ENCODE peak calls at places on chromosomes 12 and 14, in ten cellular contexts. C is adrenal gland, Z is fibroblast of the aortic adventitia, U is GM06990, P is body of pancreas, I is HL-60, M is A549, K is esophagus squamous epithelium, R is IMR-90, T is brain microvascular endothelial cell. N is an unnamed sample.

GRCh38 chr14:69674546-69675245 is 63.3 kb downstream of the SUSD6 start:
- DNase-seq in C (no peak), Z (no peak), U (no peak), P (no peak), I (no peak), M (no peak), K (no peak), R (no peak), T (no peak), N (peak; percentile 11)

GRCh38 chr12:50862316-50862715 is 19.6 kb downstream of the TMPRSS12 start:
- DNase-seq in C (no peak), Z (peak; percentile 84), U (no peak), P (no peak), I (no peak), M (peak; percentile 64), K (no peak), R (peak; percentile 77), T (peak; percentile 16), N (peak; percentile 46)

GRCh38 chr14:37329189-37330001 is 131.7 kb downstream of the MIPOL1 start:
- DNase-seq in C (no peak), Z (no peak), U (no peak), P (no peak), I (no peak), M (peak; percentile 45), K (no peak), R (no peak), T (no peak), N (no peak)

GRCh38 chr12:132615579-132616066 is 3.0 kb upstream of the P2RX2 start:
- DNase-seq in C (no peak), Z (no peak), U (no peak), P (no peak), I (no peak), M (no peak), K (no peak), R (no peak), T (no peak), N (no peak)

GRCh38 chr14:99190696-99191662 is 81.0 kb downstream of the BCL11B start:
- DNase-seq in C (no peak), Z (no peak), U (no peak), P (no peak), I (no peak), M (no peak), K (no peak), R (no peak), T (no peak), N (no peak)

GRCh38 chr12:126726481-126727217 is 1540.3 kb upstream of the TMEM132C start:
- DNase-seq in C (no peak), Z (no peak), U (no peak), P (no peak), I (no peak), M (no peak), K (no peak), R (no peak), T (no peak), N (no peak)

GRCh38 chr14:57060276-57060956 is 208.3 kb downstream of the EXOC5 start:
- DNase-seq in C (no peak), Z (no peak), U (peak; percentile 35), P (peak; percentile 68), I (no peak), M (no peak), K (no peak), R (no peak), T (no peak), N (no peak)

GRCh38 chr12:56337753-56338221 is 897 bp upstream of the IL23A start:
- DNase-seq in C (no peak), Z (no peak), U (no peak), P (no peak), I (peak; percentile 73), M (no peak), K (no peak), R (no peak), T (no peak), N (no peak)

GRCh38 chr12:19382111-19382526 is 57.2 kb upstream of the AEBP2 start:
- DNase-seq in C (no peak), Z (peak; percentile 85), U (peak; percentile 30), P (no peak), I (no peak), M (peak; percentile 88), K (no peak), R (peak; percentile 93), T (peak; percentile 92), N (peak; percentile 89)

GRCh38 chr12:54419088-54419887 is at the start of gene ITGA5:
- DNase-seq in C (peak; percentile 83), Z (peak; percentile 65), U (no peak), P (peak; percentile 84), I (peak; percentile 77), M (peak; percentile 53), K (no peak), R (peak; percentile 69), T (peak; percentile 53), N (peak; percentile 71)

GRCh38 chr12:71439362-71439612 is 311 bp upstream of the LGR5 start:
- DNase-seq in C (no peak), Z (no peak), U (no peak), P (no peak), I (no peak), M (no peak), K (no peak), R (no peak), T (no peak), N (no peak)

GRCh38 chr12:108240027-108240785 is 98.9 kb downstream of the CMKLR1 start:
- DNase-seq in C (no peak), Z (no peak), U (no peak), P (no peak), I (no peak), M (no peak), K (no peak), R (no peak), T (no peak), N (no peak)

GRCh38 chr14:99327458-99328250 is 55.7 kb upstream of the BCL11B start:
- DNase-seq in C (no peak), Z (no peak), U (no peak), P (no peak), I (no peak), M (no peak), K (no peak), R (no peak), T (no peak), N (no peak)

GRCh38 chr12:1974812-1975211 is 29.4 kb downstream of the DCP1B start:
- DNase-seq in C (no peak), Z (peak; percentile 23), U (no peak), P (no peak), I (no peak), M (no peak), K (no peak), R (no peak), T (no peak), N (no peak)

GRCh38 chr12:92339198-92339821 is 193.7 kb upstream of the BTG1 start:
- DNase-seq in C (no peak), Z (no peak), U (no peak), P (no peak), I (no peak), M (no peak), K (no peak), R (no peak), T (no peak), N (no peak)

GRCh38 chr12:92334552-92334951 is 188.9 kb upstream of the BTG1 start:
- DNase-seq in C (no peak), Z (no peak), U (no peak), P (no peak), I (no peak), M (no peak), K (no peak), R (no peak), T (no peak), N (no peak)

GRCh38 chr12:92338102-92338501 is 192.5 kb upstream of the BTG1 start:
- DNase-seq in C (no peak), Z (no peak), U (no peak), P (no peak), I (no peak), M (no peak), K (no peak), R (no peak), T (no peak), N (no peak)

GRCh38 chr12:92338671-92339070 is 193.0 kb upstream of the BTG1 start:
- DNase-seq in C (no peak), Z (peak; percentile 53), U (no peak), P (no peak), I (no peak), M (no peak), K (no peak), R (no peak), T (no peak), N (no peak)

DNA sequence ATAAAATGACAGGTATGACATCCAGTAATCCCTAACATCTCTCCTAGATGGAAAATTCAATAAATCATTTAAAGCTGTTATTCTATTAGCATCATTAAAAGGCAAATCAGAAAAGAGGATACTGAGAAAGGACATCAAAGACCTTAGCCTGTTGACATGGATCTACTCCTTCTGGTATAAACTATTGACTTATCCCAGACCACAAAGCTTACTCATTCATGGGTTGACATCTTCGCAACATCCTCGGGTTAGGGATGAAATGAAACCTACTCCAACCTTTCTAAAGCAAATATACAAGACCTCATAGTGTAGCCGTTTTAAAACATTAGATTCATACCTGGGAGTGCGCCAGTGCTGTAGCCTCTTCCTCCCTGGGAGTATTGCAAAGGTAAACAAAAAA is 191.5 kb upstream of the BTG1 start:
- DNase-seq in C (no peak), Z (no peak), U (no peak), P (no peak), I (no peak), M (no peak), K (no peak), R (peak; percentile 26), T (no peak), N (no peak)
- H3K4me3 ChIP-seq in C (no peak overlapping the region), Z (no peak overlapping the region), U (no peak overlapping the region), P (no peak overlapping the region), I (no peak overlapping the region), M (no peak overlapping the region), K (no peak overlapping the region), R (no peak overlapping the region), T (no peak overlapping the region), N (no peak overlapping the region)

GRCh38 chr12:96698965-96699364 is 208.1 kb upstream of the NEDD1 start:
- DNase-seq in C (no peak), Z (no peak), U (no peak), P (no peak), I (no peak), M (peak; percentile 72), K (no peak), R (no peak), T (no peak), N (no peak)

GRCh38 chr12:96698521-96698920 is 208.5 kb upstream of the NEDD1 start:
- DNase-seq in C (no peak), Z (peak; percentile 30), U (no peak), P (no peak), I (no peak), M (peak; percentile 44), K (no peak), R (no peak), T (no peak), N (no peak)
- TF ChIP-seq CTCF in C (no peak), Z (peak; percentile 39), U (no peak), P (no peak), I (no peak), M (peak; percentile 29), K (no peak), R (peak; percentile 17), T (peak; percentile 25), N (no peak)

GRCh38 chr14:103138483-103139370 is 15.5 kb downstream of the TNFAIP2 start:
- DNase-seq in C (no peak), Z (no peak), U (no peak), P (no peak), I (no peak), M (no peak), K (no peak), R (no peak), T (no peak), N (no peak)
- H3K4me3 ChIP-seq in C (no peak overlapping the region), Z (no peak overlapping the region), U (no peak overlapping the region), P (no peak overlapping the region), I (no peak overlapping the region), M (no peak overlapping the region), K (peak overlapping the region; percentile 33), R (no peak overlapping the region), T (no peak overlapping the region), N (no peak overlapping the region)

GRCh38 chr12:67929373-67929772 is 59.9 kb upstream of the IFNG-AS1 start:
- DNase-seq in C (no peak), Z (no peak), U (no peak), P (no peak), I (no peak), M (no peak), K (no peak), R (no peak), T (no peak), N (no peak)
- TF ChIP-seq CTCF in C (no peak), Z (no peak), U (no peak), P (no peak), I (no peak), M (no peak), K (no peak), R (no peak), T (no peak), N (no peak)

N was measured in astrocyte of the spinal cord.